ENCODE peak calls at places on chromosome 14, in ten cellular contexts. One of them, this sample, is unnamed.
A peak's percentile ranks its signal among the peaks of the same experiment; 100 is the strongest.

GRCh38 chr14:67738740-67739504 is 37.2 kb downstream of the RDH12 start:
- DNase-seq in hepatocyte: peak; percentile 68
- DNase-seq in cardiac muscle cell: no peak
- DNase-seq in HFFc6: peak; percentile 83
- DNase-seq in activated gamma-delta T cell: no peak
- DNase-seq in skeletal muscle cell: peak; percentile 96
- DNase-seq in epithelial cell of esophagus: peak; percentile 89
- DNase-seq in stimulated activated CD8-positive, alpha-beta memory T cell treated with anti-CD3 and anti-CD28 coated beads, Interleukin-15, amount 100 ng/mL, for 4 hours: no peak
- DNase-seq in left cardiac atrium: peak; percentile 73
- DNase-seq in stomach: peak; percentile 63
- DNase-seq in this sample: no peak

GRCh38 chr14:51394391-51394790 is 154.3 kb downstream of the TMX1 start:
- DNase-seq in hepatocyte: no peak
- DNase-seq in cardiac muscle cell: no peak
- DNase-seq in HFFc6: no peak
- DNase-seq in activated gamma-delta T cell: no peak
- DNase-seq in skeletal muscle cell: no peak
- DNase-seq in epithelial cell of esophagus: no peak
- DNase-seq in stimulated activated CD8-positive, alpha-beta memory T cell treated with anti-CD3 and anti-CD28 coated beads, Interleukin-15, amount 100 ng/mL, for 4 hours: no peak
- DNase-seq in left cardiac atrium: no peak
- DNase-seq in stomach: no peak
- DNase-seq in this sample: no peak

GRCh38 chr14:51774209-51774608 is 86.2 kb upstream of the GNG2 start:
- DNase-seq in hepatocyte: no peak
- DNase-seq in cardiac muscle cell: no peak
- DNase-seq in HFFc6: no peak
- DNase-seq in activated gamma-delta T cell: no peak
- DNase-seq in skeletal muscle cell: no peak
- DNase-seq in epithelial cell of esophagus: no peak
- DNase-seq in stimulated activated CD8-positive, alpha-beta memory T cell treated with anti-CD3 and anti-CD28 coated beads, Interleukin-15, amount 100 ng/mL, for 4 hours: no peak
- DNase-seq in left cardiac atrium: no peak
- DNase-seq in stomach: no peak
- DNase-seq in this sample: no peak

GRCh38 chr14:61671086-61671485 is 24.2 kb upstream of the HIF1A start:
- DNase-seq in hepatocyte: no peak
- DNase-seq in cardiac muscle cell: no peak
- DNase-seq in HFFc6: no peak
- DNase-seq in activated gamma-delta T cell: no peak
- DNase-seq in skeletal muscle cell: no peak
- DNase-seq in epithelial cell of esophagus: no peak
- DNase-seq in stimulated activated CD8-positive, alpha-beta memory T cell treated with anti-CD3 and anti-CD28 coated beads, Interleukin-15, amount 100 ng/mL, for 4 hours: no peak
- DNase-seq in left cardiac atrium: no peak
- DNase-seq in stomach: no peak
- DNase-seq in this sample: no peak

GRCh38 chr14:42804146-42804545 is 1197.5 kb downstream of the LRFN5 start:
- DNase-seq in hepatocyte: no peak
- DNase-seq in cardiac muscle cell: no peak
- DNase-seq in HFFc6: no peak
- DNase-seq in activated gamma-delta T cell: no peak
- DNase-seq in skeletal muscle cell: no peak
- DNase-seq in epithelial cell of esophagus: no peak
- DNase-seq in stimulated activated CD8-positive, alpha-beta memory T cell treated with anti-CD3 and anti-CD28 coated beads, Interleukin-15, amount 100 ng/mL, for 4 hours: no peak
- DNase-seq in left cardiac atrium: no peak
- DNase-seq in stomach: no peak
- DNase-seq in this sample: no peak

GRCh38 chr14:74259513-74259912 is 20.3 kb downstream of the VSX2 start:
- DNase-seq in hepatocyte: no peak
- DNase-seq in cardiac muscle cell: no peak
- DNase-seq in HFFc6: no peak
- DNase-seq in activated gamma-delta T cell: no peak
- DNase-seq in skeletal muscle cell: no peak
- DNase-seq in epithelial cell of esophagus: no peak
- DNase-seq in stimulated activated CD8-positive, alpha-beta memory T cell treated with anti-CD3 and anti-CD28 coated beads, Interleukin-15, amount 100 ng/mL, for 4 hours: no peak
- DNase-seq in left cardiac atrium: no peak
- DNase-seq in stomach: no peak
- DNase-seq in this sample: no peak

GRCh38 chr14:92135269-92135668 is 13.5 kb downstream of the CPSF2 start:
- DNase-seq in hepatocyte: peak; percentile 43
- DNase-seq in cardiac muscle cell: peak; percentile 2
- DNase-seq in HFFc6: peak; percentile 39
- DNase-seq in activated gamma-delta T cell: no peak
- DNase-seq in skeletal muscle cell: no peak
- DNase-seq in epithelial cell of esophagus: peak; percentile 47
- DNase-seq in stimulated activated CD8-positive, alpha-beta memory T cell treated with anti-CD3 and anti-CD28 coated beads, Interleukin-15, amount 100 ng/mL, for 4 hours: no peak
- DNase-seq in left cardiac atrium: no peak
- DNase-seq in stomach: no peak
- DNase-seq in this sample: no peak

GRCh38 chr14:77641534-77642341 is 25.3 kb upstream of the SPTLC2 start:
- DNase-seq in hepatocyte: no peak
- DNase-seq in cardiac muscle cell: no peak
- DNase-seq in HFFc6: peak; percentile 20
- DNase-seq in activated gamma-delta T cell: peak; percentile 23
- DNase-seq in skeletal muscle cell: no peak
- DNase-seq in epithelial cell of esophagus: peak; percentile 61
- DNase-seq in stimulated activated CD8-positive, alpha-beta memory T cell treated with anti-CD3 and anti-CD28 coated beads, Interleukin-15, amount 100 ng/mL, for 4 hours: peak; percentile 33
- DNase-seq in left cardiac atrium: peak; percentile 91
- DNase-seq in stomach: peak; percentile 82
- DNase-seq in this sample: peak; percentile 45

GRCh38 chr14:100909439-100909838 is 5.9 kb upstream of the RTL1 start:
- DNase-seq in hepatocyte: no peak
- DNase-seq in cardiac muscle cell: no peak
- DNase-seq in HFFc6: no peak
- DNase-seq in activated gamma-delta T cell: no peak
- DNase-seq in skeletal muscle cell: no peak
- DNase-seq in epithelial cell of esophagus: no peak
- DNase-seq in stimulated activated CD8-positive, alpha-beta memory T cell treated with anti-CD3 and anti-CD28 coated beads, Interleukin-15, amount 100 ng/mL, for 4 hours: no peak
- DNase-seq in left cardiac atrium: no peak
- DNase-seq in stomach: no peak
- DNase-seq in this sample: no peak

GRCh38 chr14:103128631-103129300 is 5.5 kb downstream of the TNFAIP2 start:
- DNase-seq in hepatocyte: no peak
- DNase-seq in cardiac muscle cell: no peak
- DNase-seq in HFFc6: no peak
- DNase-seq in activated gamma-delta T cell: no peak
- DNase-seq in skeletal muscle cell: no peak
- DNase-seq in epithelial cell of esophagus: peak; percentile 53
- DNase-seq in stimulated activated CD8-positive, alpha-beta memory T cell treated with anti-CD3 and anti-CD28 coated beads, Interleukin-15, amount 100 ng/mL, for 4 hours: no peak
- DNase-seq in left cardiac atrium: no peak
- DNase-seq in stomach: peak; percentile 56
- DNase-seq in this sample: no peak

GRCh38 chr14:68291820-68292219 is 472.2 kb downstream of the RAD51B start:
- DNase-seq in hepatocyte: no peak
- DNase-seq in cardiac muscle cell: peak; percentile 72
- DNase-seq in HFFc6: no peak
- DNase-seq in activated gamma-delta T cell: no peak
- DNase-seq in skeletal muscle cell: no peak
- DNase-seq in epithelial cell of esophagus: no peak
- DNase-seq in stimulated activated CD8-positive, alpha-beta memory T cell treated with anti-CD3 and anti-CD28 coated beads, Interleukin-15, amount 100 ng/mL, for 4 hours: no peak
- DNase-seq in left cardiac atrium: no peak
- DNase-seq in stomach: no peak
- DNase-seq in this sample: no peak

GRCh38 chr14:98961191-98961590 is 310.8 kb downstream of the BCL11B start:
- DNase-seq in hepatocyte: no peak
- DNase-seq in cardiac muscle cell: no peak
- DNase-seq in HFFc6: no peak
- DNase-seq in activated gamma-delta T cell: no peak
- DNase-seq in skeletal muscle cell: no peak
- DNase-seq in epithelial cell of esophagus: no peak
- DNase-seq in stimulated activated CD8-positive, alpha-beta memory T cell treated with anti-CD3 and anti-CD28 coated beads, Interleukin-15, amount 100 ng/mL, for 4 hours: no peak
- DNase-seq in left cardiac atrium: no peak
- DNase-seq in stomach: no peak
- DNase-seq in this sample: no peak

GRCh38 chr14:50773632-50774541 is 57.1 kb downstream of the NIN start:
- DNase-seq in hepatocyte: peak; percentile 54
- DNase-seq in cardiac muscle cell: peak; percentile 59
- DNase-seq in HFFc6: no peak
- DNase-seq in activated gamma-delta T cell: no peak
- DNase-seq in skeletal muscle cell: no peak
- DNase-seq in epithelial cell of esophagus: peak; percentile 63
- DNase-seq in stimulated activated CD8-positive, alpha-beta memory T cell treated with anti-CD3 and anti-CD28 coated beads, Interleukin-15, amount 100 ng/mL, for 4 hours: no peak
- DNase-seq in left cardiac atrium: no peak
- DNase-seq in stomach: peak; percentile 69
- DNase-seq in this sample: no peak

GRCh38 chr14:70811065-70811464 is 1.8 kb upstream of the MAP3K9 start:
- DNase-seq in hepatocyte: no peak
- DNase-seq in cardiac muscle cell: no peak
- DNase-seq in HFFc6: no peak
- DNase-seq in activated gamma-delta T cell: no peak
- DNase-seq in skeletal muscle cell: no peak
- DNase-seq in epithelial cell of esophagus: peak; percentile 51
- DNase-seq in stimulated activated CD8-positive, alpha-beta memory T cell treated with anti-CD3 and anti-CD28 coated beads, Interleukin-15, amount 100 ng/mL, for 4 hours: no peak
- DNase-seq in left cardiac atrium: no peak
- DNase-seq in stomach: no peak
- DNase-seq in this sample: no peak

GRCh38 chr14:76977793-76978730 is 50.4 kb downstream of the IRF2BPL start:
- DNase-seq in hepatocyte: peak; percentile 77
- DNase-seq in cardiac muscle cell: no peak
- DNase-seq in HFFc6: peak; percentile 28
- DNase-seq in activated gamma-delta T cell: peak; percentile 35
- DNase-seq in skeletal muscle cell: peak; percentile 34
- DNase-seq in epithelial cell of esophagus: peak; percentile 81
- DNase-seq in stimulated activated CD8-positive, alpha-beta memory T cell treated with anti-CD3 and anti-CD28 coated beads, Interleukin-15, amount 100 ng/mL, for 4 hours: peak; percentile 77
- DNase-seq in left cardiac atrium: peak; percentile 72
- DNase-seq in stomach: peak; percentile 41
- DNase-seq in this sample: no peak

GRCh38 chr14:70709726-70710382 is 68.1 kb downstream of the TTC9 start:
- DNase-seq in hepatocyte: no peak
- DNase-seq in cardiac muscle cell: no peak
- DNase-seq in HFFc6: no peak
- DNase-seq in activated gamma-delta T cell: no peak
- DNase-seq in skeletal muscle cell: no peak
- DNase-seq in epithelial cell of esophagus: peak; percentile 77
- DNase-seq in stimulated activated CD8-positive, alpha-beta memory T cell treated with anti-CD3 and anti-CD28 coated beads, Interleukin-15, amount 100 ng/mL, for 4 hours: no peak
- DNase-seq in left cardiac atrium: no peak
- DNase-seq in stomach: no peak
- DNase-seq in this sample: no peak

GRCh38 chr14:57578427-57579220 is 85.0 kb upstream of the CCDC198 start:
- DNase-seq in hepatocyte: no peak
- DNase-seq in cardiac muscle cell: no peak
- DNase-seq in HFFc6: no peak
- DNase-seq in activated gamma-delta T cell: no peak
- DNase-seq in skeletal muscle cell: no peak
- DNase-seq in epithelial cell of esophagus: no peak
- DNase-seq in stimulated activated CD8-positive, alpha-beta memory T cell treated with anti-CD3 and anti-CD28 coated beads, Interleukin-15, amount 100 ng/mL, for 4 hours: no peak
- DNase-seq in left cardiac atrium: no peak
- DNase-seq in stomach: no peak
- DNase-seq in this sample: no peak

GRCh38 chr14:61280092-61280525 is 1.0 kb downstream of the TMEM30B start:
- DNase-seq in hepatocyte: no peak
- DNase-seq in cardiac muscle cell: no peak
- DNase-seq in HFFc6: no peak
- DNase-seq in activated gamma-delta T cell: no peak
- DNase-seq in skeletal muscle cell: no peak
- DNase-seq in epithelial cell of esophagus: peak; percentile 55
- DNase-seq in stimulated activated CD8-positive, alpha-beta memory T cell treated with anti-CD3 and anti-CD28 coated beads, Interleukin-15, amount 100 ng/mL, for 4 hours: no peak
- DNase-seq in left cardiac atrium: no peak
- DNase-seq in stomach: peak; percentile 45
- DNase-seq in this sample: no peak

GRCh38 chr14:53946404-53947400 is 9.9 kb downstream of the BMP4 start:
- DNase-seq in hepatocyte: peak; percentile 65
- DNase-seq in cardiac muscle cell: peak; percentile 67
- DNase-seq in HFFc6: no peak
- DNase-seq in activated gamma-delta T cell: no peak
- DNase-seq in skeletal muscle cell: no peak
- DNase-seq in epithelial cell of esophagus: no peak
- DNase-seq in stimulated activated CD8-positive, alpha-beta memory T cell treated with anti-CD3 and anti-CD28 coated beads, Interleukin-15, amount 100 ng/mL, for 4 hours: no peak
- DNase-seq in left cardiac atrium: no peak
- DNase-seq in stomach: no peak
- DNase-seq in this sample: no peak

This sample was measured in C1 segment of cervical spinal cord.